ENCODE peak calls at places on chromosomes 5 and 9, in eight cellular contexts. G is fibroblast of the aortic adventitia; I is activated effector memory CD4-positive, alpha-beta T cell treated with anti-CD3 and anti-CD28 coated beads, Interleukin-2, amount 50 U/mL, for 16 hours; D is 8988T; R is CD4-positive, alpha-beta T cell; C is heart right ventricle; O is H7; Y is foreskin fibroblast. L is an unnamed sample.

GRCh38 chr5:83789376-83789775 is 68.7 kb upstream of the HAPLN1 start:
- DNase-seq in G (no peak), I (no peak), D (no peak), R (no peak), C (no peak), O (no peak), Y (no peak), L (no peak)

GRCh38 chr9:128114326-128115186 is 13.0 kb downstream of the PTGES2 start:
- DNase-seq in G (no peak), I (peak), D (no peak), R (no peak), C (no peak), O (peak), Y (no peak), L (no peak)

GRCh38 chr5:116543501-116543900 is 31.1 kb downstream of the SEMA6A start:
- DNase-seq in G (peak), I (no peak), D (no peak), R (no peak), C (no peak), O (no peak), Y (peak), L (no peak)

GRCh38 chr9:129230302-129230701 is 52.2 kb upstream of the IER5L start:
- DNase-seq in G (no peak), I (no peak), D (no peak), R (no peak), C (no peak), O (no peak), Y (no peak), L (no peak)

GRCh38 chr5:45408067-45408466 is 288.1 kb downstream of the HCN1 start:
- DNase-seq in G (no peak), I (no peak), D (no peak), R (no peak), C (no peak), O (no peak), Y (no peak), L (no peak)

GRCh38 chr5:151686673-151687378 is at the start of gene SPARC:
- DNase-seq in G (peak), I (no peak), D (no peak), R (no peak), C (peak), O (peak), Y (peak), L (peak)

GRCh38 chr5:50501510-50502209 is 60.6 kb upstream of the EMB start:
- DNase-seq in G (no peak), I (no peak), D (no peak), R (no peak), C (no peak), O (no peak), Y (no peak), L (no peak)

GRCh38 chr9:107983191-107983603 is 493.6 kb upstream of the KLF4 start:
- DNase-seq in G (peak), I (no peak), D (no peak), R (no peak), C (no peak), O (no peak), Y (peak), L (no peak)

GRCh38 chr5:14105717-14106435 is 37.3 kb upstream of the TRIO start:
- DNase-seq in G (peak), I (no peak), D (peak), R (no peak), C (no peak), O (no peak), Y (peak), L (peak)

L was measured in mesothelial cell of epicardium.